ENCODE peak calls at places on chromosome 21, in six cellular contexts. H is hippocampal formation, W is NCI-H146, A is left ventricle myocardium inferior, K is HuH-7.5, T is nucleus accumbens. D is an unnamed sample.

GRCh38 chr21:42538479-42539275 is 25.0 kb downstream of the SLC37A1 start:
- DNase-seq in H (no peak), W (peak), A (no peak), K (no peak), T (no peak), D (no peak)

GRCh38 chr21:39581414-39581813 is 31.3 kb upstream of the B3GALT5 start:
- DNase-seq in H (no peak), W (no peak), A (no peak), K (no peak), T (no peak), D (no peak)

GRCh38 chr21:16199539-16199938 is 469.8 kb downstream of the USP25 start:
- DNase-seq in H (no peak), W (no peak), A (no peak), K (no peak), T (no peak), D (no peak)

GRCh38 chr21:45846373-45847160 is 135.0 kb upstream of the COL6A1 start:
- DNase-seq in H (peak), W (no peak), A (peak), K (no peak), T (peak), D (no peak)

GRCh38 chr21:37787456-37787855 is 128.8 kb downstream of the KCNJ6 start:
- DNase-seq in H (no peak), W (no peak), A (no peak), K (no peak), T (no peak), D (no peak)

GRCh38 chr21:39908265-39908923 is 41.2 kb downstream of the PCP4 start:
- DNase-seq in H (no peak), W (peak), A (no peak), K (no peak), T (no peak), D (no peak)

GRCh38 chr21:36059823-36060158 is 535 bp downstream of the SETD4 start:
- DNase-seq in H (no peak), W (peak), A (peak), K (peak), T (no peak), D (no peak)

GRCh38 chr21:33196956-33197374 is 32.8 kb upstream of the IFNAR2 start:
- DNase-seq in H (peak), W (peak), A (peak), K (peak), T (peak), D (peak)

D was measured in NCI-H446.